ENCODE peak calls at places on chromosome 22, in eight cellular contexts. One of them, this sample, is unnamed. For H3K27me3, the result is how much of the 10 kb centered on the place peaks cover.

GRCh38 chr22:32558681-32559355 is 84.2 kb downstream of the FBXO7 start:
- DNase-seq in gastrocnemius medialis: no peak
- DNase-seq in left ventricle myocardium inferior: peak
- DNase-seq in AG04450: peak
- DNase-seq in cardiac muscle cell: no peak
- DNase-seq in stomach: peak
- DNase-seq in IMR-90: peak
- DNase-seq in astrocyte: peak
- DNase-seq in this sample: peak

GRCh38 chr22:48071305-48071704 is 1308.9 kb downstream of the TBC1D22A start:
- DNase-seq in gastrocnemius medialis: no peak
- DNase-seq in left ventricle myocardium inferior: no peak
- DNase-seq in AG04450: no peak
- DNase-seq in cardiac muscle cell: no peak
- DNase-seq in stomach: no peak
- DNase-seq in IMR-90: no peak
- DNase-seq in astrocyte: no peak
- DNase-seq in this sample: no peak

GRCh38 chr22:42974223-42974622 is 40.7 kb downstream of the PACSIN2 start:
- DNase-seq in gastrocnemius medialis: no peak
- DNase-seq in left ventricle myocardium inferior: no peak
- DNase-seq in AG04450: no peak
- DNase-seq in cardiac muscle cell: no peak
- DNase-seq in stomach: no peak
- DNase-seq in IMR-90: no peak
- DNase-seq in astrocyte: no peak
- DNase-seq in this sample: no peak

GRCh38 chr22:26573026-26573662 is 16.8 kb downstream of the TPST2 start:
- DNase-seq in gastrocnemius medialis: no peak
- DNase-seq in left ventricle myocardium inferior: peak
- DNase-seq in AG04450: no peak
- DNase-seq in cardiac muscle cell: no peak
- DNase-seq in stomach: peak
- DNase-seq in IMR-90: peak
- DNase-seq in astrocyte: no peak
- DNase-seq in this sample: no peak

GRCh38 chr22:27372969-27373670 is 428.4 kb downstream of the MN1 start:
- DNase-seq in gastrocnemius medialis: no peak
- DNase-seq in left ventricle myocardium inferior: no peak
- DNase-seq in AG04450: no peak
- DNase-seq in cardiac muscle cell: peak
- DNase-seq in stomach: peak
- DNase-seq in IMR-90: no peak
- DNase-seq in astrocyte: no peak
- DNase-seq in this sample: no peak

GRCh38 chr22:45318168-45318557 is 8.4 kb downstream of the FAM118A start:
- DNase-seq in gastrocnemius medialis: no peak
- DNase-seq in left ventricle myocardium inferior: peak
- DNase-seq in AG04450: peak
- DNase-seq in cardiac muscle cell: peak
- DNase-seq in stomach: peak
- DNase-seq in IMR-90: peak
- DNase-seq in astrocyte: peak
- DNase-seq in this sample: peak

GRCh38 chr22:22856364-22856763 is 31.3 kb upstream of the IGLL5 start:
- DNase-seq in gastrocnemius medialis: no peak
- DNase-seq in left ventricle myocardium inferior: no peak
- DNase-seq in AG04450: no peak
- DNase-seq in cardiac muscle cell: no peak
- DNase-seq in stomach: no peak
- DNase-seq in IMR-90: no peak
- DNase-seq in astrocyte: no peak
- DNase-seq in this sample: no peak

GRCh38 chr22:46763051-46763705 is 728 bp downstream of the TBC1D22A start:
- DNase-seq in gastrocnemius medialis: no peak
- DNase-seq in left ventricle myocardium inferior: peak
- DNase-seq in AG04450: no peak
- DNase-seq in cardiac muscle cell: no peak
- DNase-seq in stomach: no peak
- DNase-seq in IMR-90: peak
- DNase-seq in astrocyte: no peak
- DNase-seq in this sample: no peak

GRCh38 chr22:21725956-21726649 is 9.5 kb downstream of the YPEL1 start:
- DNase-seq in gastrocnemius medialis: no peak
- DNase-seq in left ventricle myocardium inferior: no peak
- DNase-seq in AG04450: no peak
- DNase-seq in cardiac muscle cell: no peak
- DNase-seq in stomach: no peak
- DNase-seq in IMR-90: no peak
- DNase-seq in astrocyte: no peak
- DNase-seq in this sample: no peak

GRCh38 chr22:17477401-17477833 is 85.9 kb upstream of the SLC25A18 start:
- DNase-seq in gastrocnemius medialis: peak
- DNase-seq in left ventricle myocardium inferior: peak
- DNase-seq in AG04450: no peak
- DNase-seq in cardiac muscle cell: peak
- DNase-seq in stomach: no peak
- DNase-seq in IMR-90: no peak
- DNase-seq in astrocyte: no peak
- DNase-seq in this sample: no peak

GRCh38 chr22:43263645-43264514 is 76.9 kb upstream of the TTLL12 start:
- DNase-seq in gastrocnemius medialis: no peak
- DNase-seq in left ventricle myocardium inferior: peak
- DNase-seq in AG04450: peak
- DNase-seq in cardiac muscle cell: no peak
- DNase-seq in stomach: peak
- DNase-seq in IMR-90: peak
- DNase-seq in astrocyte: peak
- DNase-seq in this sample: peak

GRCh38 chr22:19495562-19496323 is 16.0 kb downstream of the CDC45 start:
- DNase-seq in gastrocnemius medialis: no peak
- DNase-seq in left ventricle myocardium inferior: no peak
- DNase-seq in AG04450: no peak
- DNase-seq in cardiac muscle cell: no peak
- DNase-seq in stomach: no peak
- DNase-seq in IMR-90: peak
- DNase-seq in astrocyte: no peak
- DNase-seq in this sample: no peak

GRCh38 chr22:31501738-31502137 is 5.4 kb downstream of the SFI1 start:
- DNase-seq in gastrocnemius medialis: no peak
- DNase-seq in left ventricle myocardium inferior: no peak
- DNase-seq in AG04450: no peak
- DNase-seq in cardiac muscle cell: no peak
- DNase-seq in stomach: no peak
- DNase-seq in IMR-90: no peak
- DNase-seq in astrocyte: no peak
- DNase-seq in this sample: no peak

GRCh38 chr22:31496007-31496734 is at the start of gene SFI1:
- DNase-seq in gastrocnemius medialis: peak
- DNase-seq in left ventricle myocardium inferior: peak
- DNase-seq in AG04450: peak
- DNase-seq in cardiac muscle cell: peak
- DNase-seq in stomach: peak
- DNase-seq in IMR-90: peak
- DNase-seq in astrocyte: peak
- DNase-seq in this sample: peak

GRCh38 chr22:31496735-31497146 is 405 bp downstream of the SFI1 start:
- DNase-seq in gastrocnemius medialis: no peak
- DNase-seq in left ventricle myocardium inferior: no peak
- DNase-seq in AG04450: no peak
- DNase-seq in cardiac muscle cell: no peak
- DNase-seq in stomach: no peak
- DNase-seq in IMR-90: no peak
- DNase-seq in astrocyte: no peak
- DNase-seq in this sample: no peak

GRCh38 chr22:31495343-31495742 is 993 bp upstream of the SFI1 start:
- DNase-seq in gastrocnemius medialis: no peak
- DNase-seq in left ventricle myocardium inferior: no peak
- DNase-seq in AG04450: no peak
- DNase-seq in cardiac muscle cell: no peak
- DNase-seq in stomach: no peak
- DNase-seq in IMR-90: no peak
- DNase-seq in astrocyte: no peak
- DNase-seq in this sample: no peak

GRCh38 chr22:31497148-31497938 is 1.0 kb downstream of the SFI1 start:
- DNase-seq in gastrocnemius medialis: no peak
- DNase-seq in left ventricle myocardium inferior: no peak
- DNase-seq in AG04450: no peak
- DNase-seq in cardiac muscle cell: no peak
- DNase-seq in stomach: no peak
- DNase-seq in IMR-90: no peak
- DNase-seq in astrocyte: no peak
- DNase-seq in this sample: no peak
- TF ChIP-seq CTCF in gastrocnemius medialis: no peak
- TF ChIP-seq CTCF in left ventricle myocardium inferior: no peak
- TF ChIP-seq CTCF in AG04450: no peak
- TF ChIP-seq CTCF in cardiac muscle cell: no peak
- TF ChIP-seq CTCF in stomach: no peak
- TF ChIP-seq CTCF in IMR-90: no peak
- TF ChIP-seq CTCF in astrocyte: no peak
- TF ChIP-seq CTCF in this sample: no peak

DNA sequence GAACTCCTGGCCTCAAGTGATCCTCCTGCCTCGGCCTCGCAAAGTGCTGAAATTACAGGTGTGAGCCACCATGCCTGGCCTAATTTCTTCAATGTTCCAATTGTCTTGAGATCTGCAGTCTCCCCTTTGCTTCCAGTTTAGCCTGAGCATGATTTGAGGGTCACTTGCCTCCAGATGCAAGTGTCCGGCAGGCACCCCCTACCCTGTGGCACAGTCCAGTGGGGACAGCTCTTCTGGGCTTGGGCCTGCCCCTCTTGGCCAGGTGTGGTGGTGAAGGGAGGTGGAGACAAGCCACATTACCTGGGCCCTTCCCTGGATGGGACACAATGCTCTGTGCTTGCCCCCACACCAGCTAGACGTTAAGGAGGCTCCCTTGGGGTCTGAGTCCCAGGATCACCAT is 21.3 kb upstream of the CACNG2 start:
- DNase-seq in gastrocnemius medialis: no peak
- DNase-seq in left ventricle myocardium inferior: no peak
- DNase-seq in AG04450: no peak
- DNase-seq in cardiac muscle cell: no peak
- DNase-seq in stomach: no peak
- DNase-seq in IMR-90: no peak
- DNase-seq in astrocyte: no peak
- DNase-seq in this sample: no peak
- H3K27me3 ChIP-seq in gastrocnemius medialis: under half
- H3K27me3 ChIP-seq in left ventricle myocardium inferior: half or more
- H3K27me3 ChIP-seq in AG04450: under half
- H3K27me3 ChIP-seq in cardiac muscle cell: under half
- H3K27me3 ChIP-seq in stomach: under half
- H3K27me3 ChIP-seq in IMR-90: under half
- H3K27me3 ChIP-seq in astrocyte: under half
- H3K27me3 ChIP-seq in this sample: under half

GRCh38 chr22:40122792-40123191 is 54.9 kb upstream of the TNRC6B start:
- DNase-seq in gastrocnemius medialis: no peak
- DNase-seq in left ventricle myocardium inferior: no peak
- DNase-seq in AG04450: no peak
- DNase-seq in cardiac muscle cell: no peak
- DNase-seq in stomach: no peak
- DNase-seq in IMR-90: no peak
- DNase-seq in astrocyte: no peak
- DNase-seq in this sample: no peak

GRCh38 chr22:40120783-40121182 is 56.9 kb upstream of the TNRC6B start:
- DNase-seq in gastrocnemius medialis: no peak
- DNase-seq in left ventricle myocardium inferior: no peak
- DNase-seq in AG04450: no peak
- DNase-seq in cardiac muscle cell: no peak
- DNase-seq in stomach: no peak
- DNase-seq in IMR-90: no peak
- DNase-seq in astrocyte: no peak
- DNase-seq in this sample: no peak

GRCh38 chr22:40118979-40119378 is 58.7 kb upstream of the TNRC6B start:
- DNase-seq in gastrocnemius medialis: no peak
- DNase-seq in left ventricle myocardium inferior: no peak
- DNase-seq in AG04450: no peak
- DNase-seq in cardiac muscle cell: no peak
- DNase-seq in stomach: no peak
- DNase-seq in IMR-90: no peak
- DNase-seq in astrocyte: no peak
- DNase-seq in this sample: no peak

GRCh38 chr22:40121463-40121862 is 56.3 kb upstream of the TNRC6B start:
- DNase-seq in gastrocnemius medialis: no peak
- DNase-seq in left ventricle myocardium inferior: no peak
- DNase-seq in AG04450: no peak
- DNase-seq in cardiac muscle cell: peak
- DNase-seq in stomach: peak
- DNase-seq in IMR-90: no peak
- DNase-seq in astrocyte: no peak
- DNase-seq in this sample: no peak

DNA sequence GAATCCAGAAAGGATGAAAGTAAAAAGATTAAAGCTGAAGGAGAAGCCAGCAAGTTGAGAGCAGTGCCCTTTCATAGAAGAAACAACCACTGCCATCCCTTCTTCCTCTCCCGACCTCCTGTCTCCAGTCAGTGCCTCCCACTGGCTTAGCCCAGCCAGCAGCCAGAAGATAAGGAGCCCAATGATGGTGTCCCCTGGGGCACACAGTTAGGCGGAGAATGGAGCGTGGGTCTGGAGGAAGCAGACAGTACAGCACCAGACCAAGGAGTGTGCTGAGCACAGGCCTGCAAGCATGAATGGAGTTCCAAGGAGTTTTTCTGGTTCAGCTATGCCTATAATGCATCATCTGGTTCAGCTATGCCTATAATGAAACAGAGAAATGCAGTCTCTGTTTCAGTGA is 54.3 kb upstream of the TNRC6B start:
- DNase-seq in gastrocnemius medialis: no peak
- DNase-seq in left ventricle myocardium inferior: peak
- DNase-seq in AG04450: no peak
- DNase-seq in cardiac muscle cell: no peak
- DNase-seq in stomach: no peak
- DNase-seq in IMR-90: no peak
- DNase-seq in astrocyte: no peak
- DNase-seq in this sample: no peak
- H3K27ac ChIP-seq in gastrocnemius medialis: no peak
- H3K27ac ChIP-seq in left ventricle myocardium inferior: no peak
- H3K27ac ChIP-seq in AG04450: no peak
- H3K27ac ChIP-seq in cardiac muscle cell: no peak
- H3K27ac ChIP-seq in stomach: no peak
- H3K27ac ChIP-seq in IMR-90: no peak
- H3K27ac ChIP-seq in astrocyte: no peak
- H3K27ac ChIP-seq in this sample: no peak

DNA sequence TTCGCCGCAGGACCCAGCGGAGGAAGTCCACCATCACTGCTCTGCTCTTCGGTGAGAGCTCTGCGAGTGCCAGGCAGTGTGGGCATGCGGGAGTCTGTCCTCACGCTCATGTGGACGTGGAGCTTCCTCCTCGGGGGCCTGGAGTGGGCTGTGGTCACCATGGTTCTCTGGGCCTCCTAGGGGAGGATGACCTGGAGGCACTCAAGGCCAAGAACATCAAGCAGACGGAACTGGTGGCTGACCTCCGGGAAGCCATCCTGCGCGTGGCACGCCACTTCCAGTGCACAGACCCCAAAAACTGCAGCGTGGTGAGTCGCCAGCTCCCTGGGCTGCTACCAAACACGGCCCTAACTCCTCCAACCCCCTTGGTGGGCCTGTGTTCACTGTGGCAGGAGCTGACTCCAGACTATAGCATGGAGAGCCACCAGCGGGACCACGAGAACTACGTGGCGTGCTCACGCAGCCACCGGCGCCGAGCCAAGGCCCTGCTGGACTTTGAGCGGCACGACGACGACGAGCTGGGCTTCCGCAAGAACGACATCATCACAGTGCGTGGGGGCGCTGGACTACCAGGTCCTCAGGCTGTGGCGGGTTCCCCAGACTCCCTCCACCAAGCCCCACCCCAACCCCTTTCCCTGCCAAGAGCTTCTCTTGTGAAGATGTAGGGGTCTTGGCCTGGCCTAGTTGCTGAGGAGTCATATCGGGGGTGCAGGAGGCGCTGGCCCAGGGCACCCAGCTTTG is 36.8 kb downstream of the SGSM3 start:
- DNase-seq in gastrocnemius medialis: no peak
- DNase-seq in left ventricle myocardium inferior: no peak
- DNase-seq in AG04450: no peak
- DNase-seq in cardiac muscle cell: no peak
- DNase-seq in stomach: no peak
- DNase-seq in IMR-90: no peak
- DNase-seq in astrocyte: no peak
- DNase-seq in this sample: no peak
- TF ChIP-seq CTCF in gastrocnemius medialis: no peak
- TF ChIP-seq CTCF in left ventricle myocardium inferior: no peak
- TF ChIP-seq CTCF in AG04450: no peak
- TF ChIP-seq CTCF in cardiac muscle cell: no peak
- TF ChIP-seq CTCF in stomach: no peak
- TF ChIP-seq CTCF in IMR-90: no peak
- TF ChIP-seq CTCF in astrocyte: no peak
- TF ChIP-seq CTCF in this sample: no peak

This sample was measured in foreskin keratinocyte.